ENCODE peak calls at places on chromosome 5, in seven cellular contexts. B is stimulated activated CD8-positive, alpha-beta memory T cell treated with anti-CD3 and anti-CD28 coated beads, Interleukin-12 subunit alpha, Interleukin-12 subunit beta, amount 100 ng/mL, for 1 hour; K is RWPE1; M is adrenal gland; N is dorsolateral prefrontal cortex; E is CD4-positive, alpha-beta memory T cell; X is cardiac muscle cell. U is an unnamed sample.

GRCh38 chr5:26009742-26010141 is 1028.6 kb downstream of the CDH9 start:
- DNase-seq in M (peak; percentile 5), B (no peak), K (no peak), N (no peak), X (peak; percentile 52), E (no peak), U (peak; percentile 27)

GRCh38 chr5:58406394-58406793 is 53.5 kb downstream of the PLK2 start:
- DNase-seq in K (no peak), N (no peak), E (no peak), B (no peak), M (no peak), X (no peak), U (no peak)

GRCh38 chr5:73482383-73483193 is 15.7 kb upstream of the BTF3 start:
- DNase-seq in B (no peak), M (no peak), K (no peak), X (no peak), E (no peak), N (no peak), U (no peak)

GRCh38 chr5:57653636-57654290 is 171.2 kb upstream of the ACTBL2 start:
- DNase-seq in M (peak; percentile 2), X (peak; percentile 53), K (no peak), N (peak; percentile 34), B (no peak), E (no peak), U (no peak)

GRCh38 chr5:155150012-155150411 is 136.5 kb downstream of the KIF4B start:
- DNase-seq in X (no peak), N (no peak), E (no peak), B (no peak), M (no peak), K (no peak), U (no peak)

GRCh38 chr5:107476783-107477182 is 194.0 kb downstream of the EFNA5 start:
- DNase-seq in N (no peak), X (no peak), K (no peak), E (no peak), M (no peak), B (no peak), U (no peak)

GRCh38 chr5:119355636-119356383 is at the start of gene TNFAIP8:
- DNase-seq in M (peak; percentile 54), X (peak; percentile 66), B (no peak), N (no peak), K (peak; percentile 80), E (no peak), U (no peak)

GRCh38 chr5:119229950-119230349 is 125.9 kb upstream of the TNFAIP8 start:
- DNase-seq in E (no peak), B (no peak), M (no peak), X (no peak), K (no peak), N (no peak), U (no peak)

GRCh38 chr5:78779262-78779661 is 130.7 kb upstream of the LHFPL2 start:
- DNase-seq in E (no peak), M (no peak), K (no peak), B (no peak), N (no peak), X (no peak), U (no peak)

GRCh38 chr5:111251941-111252340 is 27.8 kb downstream of the CAMK4 start:
- DNase-seq in X (no peak), M (no peak), K (no peak), N (no peak), B (no peak), E (no peak), U (no peak)

GRCh38 chr5:158732345-158732744 is 367.4 kb downstream of the EBF1 start:
- DNase-seq in M (no peak), N (no peak), E (no peak), X (no peak), B (no peak), K (no peak), U (no peak)

GRCh38 chr5:143922718-143923117 is 110.8 kb downstream of the HMHB1 start:
- DNase-seq in K (peak; percentile 71), N (no peak), B (no peak), M (no peak), E (no peak), X (no peak), U (no peak)

GRCh38 chr5:15014809-15015208 is 143.2 kb upstream of the ANKH start:
- DNase-seq in K (no peak), M (no peak), B (no peak), X (no peak), N (no peak), E (no peak), U (no peak)

GRCh38 chr5:35456506-35456905 is 161.2 kb upstream of the SPEF2 start:
- DNase-seq in M (no peak), E (no peak), X (no peak), K (no peak), N (no peak), B (no peak), U (no peak)

GRCh38 chr5:57841671-57842375 is 359.2 kb upstream of the ACTBL2 start:
- DNase-seq in M (peak; percentile 3), K (peak; percentile 96), B (no peak), X (peak; percentile 18), N (no peak), E (no peak), U (no peak)

GRCh38 chr5:95730011-95730700 is 980 bp upstream of the RHOBTB3 start:
- DNase-seq in X (no peak), N (no peak), M (no peak), E (no peak), B (no peak), K (no peak), U (no peak)

GRCh38 chr5:169577966-169578365 is 5.6 kb upstream of the SPDL1 start:
- DNase-seq in X (peak; percentile 17), E (no peak), B (no peak), N (no peak), M (no peak), K (peak; percentile 26), U (peak; percentile 27)

GRCh38 chr5:177023247-177023703 is 779 bp downstream of the ZNF346 start:
- DNase-seq in X (peak; percentile 15), M (no peak), B (no peak), K (peak; percentile 41), N (no peak), E (peak; percentile 18), U (no peak)

GRCh38 chr5:322281-322941 is 897 bp downstream of the AHRR start:
- DNase-seq in B (no peak), K (no peak), M (no peak), X (no peak), N (no peak), E (no peak), U (no peak)

GRCh38 chr5:179192891-179193470 is 132.8 kb downstream of the ZNF354C start:
- DNase-seq in B (no peak), M (no peak), E (no peak), K (no peak), N (no peak), X (no peak), U (no peak)

GRCh38 chr5:55636711-55637110 is 75.4 kb downstream of the SLC38A9 start:
- DNase-seq in M (peak; percentile 74), E (no peak), B (no peak), K (peak; percentile 41), X (no peak), N (no peak), U (no peak)

GRCh38 chr5:76046761-76047160 is 36.4 kb upstream of the SV2C start:
- DNase-seq in K (no peak), E (no peak), M (no peak), X (no peak), N (no peak), B (no peak), U (no peak)

GRCh38 chr5:61281686-61282085 is 50.4 kb upstream of the ZSWIM6 start:
- DNase-seq in M (no peak), B (no peak), X (no peak), K (no peak), E (no peak), N (no peak), U (no peak)

GRCh38 chr5:134138416-134139376 is 24.2 kb downstream of the TCF7 start:
- DNase-seq in E (no peak), K (peak; percentile 87), B (no peak), M (peak; percentile 1), N (peak; percentile 25), X (no peak), U (no peak)

GRCh38 chr5:178995341-178995690 is 196 bp upstream of the GRM6 start:
- DNase-seq in M (no peak), K (no peak), E (no peak), N (no peak), B (no peak), X (no peak), U (no peak)

GRCh38 chr5:15249152-15249551 is 250.8 kb upstream of the FBXL7 start:
- DNase-seq in K (peak; percentile 52), N (no peak), B (no peak), E (no peak), X (no peak), M (no peak), U (no peak)

GRCh38 chr5:172140120-172140519 is 47.9 kb downstream of the STK10 start:
- DNase-seq in N (no peak), M (no peak), E (no peak), X (no peak), K (no peak), B (no peak), U (no peak)

GRCh38 chr5:92309336-92309991 is 926.3 kb upstream of the ARRDC3 start:
- DNase-seq in K (peak; percentile 36), M (no peak), X (peak; percentile 48), N (no peak), E (no peak), B (no peak), U (no peak)

GRCh38 chr5:56698463-56699381 is 116.6 kb upstream of the MAP3K1 start:
- DNase-seq in K (no peak), N (peak; percentile 63), X (peak; percentile 57), M (no peak), B (no peak), E (no peak), U (no peak)

GRCh38 chr5:39624268-39624886 is 199.6 kb upstream of the DAB2 start:
- DNase-seq in E (no peak), B (no peak), K (peak; percentile 73), N (no peak), M (no peak), X (no peak), U (no peak)

U was measured in NCI-H526.